ENCODE peak calls at places on chromosome 17, in eight cellular contexts. D, G, W, R, Y, T, C and H are unnamed samples.

GRCh38 chr17:28317965-28318758 is 838 bp upstream of the TMEM97 start:
- DNase-seq in D (peak), G (peak), W (peak), R (no peak), Y (no peak), T (no peak), C (no peak), H (no peak)

GRCh38 chr17:1709403-1709891 is 730 bp downstream of the TLCD2 start:
- DNase-seq in D (peak), G (no peak), W (no peak), R (no peak), Y (no peak), T (no peak), C (no peak), H (no peak)

GRCh38 chr17:65071861-65072260 is 15.3 kb upstream of the GNA13 start:
- DNase-seq in D (no peak), G (no peak), W (no peak), R (no peak), Y (peak), T (no peak), C (no peak), H (no peak)

GRCh38 chr17:1196946-1197345 is 17.2 kb upstream of the ABR start:
- DNase-seq in D (peak), G (no peak), W (no peak), R (no peak), Y (no peak), T (no peak), C (no peak), H (no peak)

GRCh38 chr17:60345233-60345632 is 46.7 kb downstream of the USP32 start:
- DNase-seq in D (no peak), G (no peak), W (no peak), R (no peak), Y (no peak), T (no peak), C (no peak), H (no peak)

GRCh38 chr17:41307647-41308046 is 1.5 kb downstream of the KRTAP16-1 start:
- DNase-seq in D (no peak), G (no peak), W (no peak), R (no peak), Y (no peak), T (no peak), C (no peak), H (no peak)

GRCh38 chr17:1644493-1645206 is 882 bp downstream of the SCARF1 start:
- DNase-seq in D (peak), G (no peak), W (no peak), R (no peak), Y (peak), T (peak), C (no peak), H (no peak)

GRCh38 chr17:37479025-37479424 is 10.7 kb upstream of the DUSP14 start:
- DNase-seq in D (no peak), G (no peak), W (no peak), R (no peak), Y (no peak), T (no peak), C (no peak), H (no peak)

GRCh38 chr17:81824595-81824994 is 8.5 kb downstream of the MCRIP1 start:
- DNase-seq in D (no peak), G (no peak), W (no peak), R (no peak), Y (no peak), T (no peak), C (no peak), H (no peak)

GRCh38 chr17:17041018-17041521 is 1.2 kb upstream of the MPRIP start:
- DNase-seq in D (peak), G (peak), W (peak), R (no peak), Y (peak), T (no peak), C (no peak), H (no peak)

GRCh38 chr17:5533486-5534315 is 47.3 kb downstream of the MIS12 start:
- DNase-seq in D (no peak), G (no peak), W (no peak), R (no peak), Y (no peak), T (no peak), C (no peak), H (no peak)

GRCh38 chr17:46765491-46765890 is 53.0 kb downstream of the WNT3 start:
- DNase-seq in D (peak), G (no peak), W (no peak), R (no peak), Y (no peak), T (no peak), C (no peak), H (no peak)

GRCh38 chr17:29115906-29116651 is 64.1 kb downstream of the MYO18A start:
- DNase-seq in D (peak), G (peak), W (no peak), R (no peak), Y (peak), T (peak), C (no peak), H (no peak)

GRCh38 chr17:37648555-37648954 is 5.3 kb upstream of the DDX52 start:
- DNase-seq in D (no peak), G (no peak), W (no peak), R (no peak), Y (peak), T (no peak), C (no peak), H (no peak)

GRCh38 chr17:33292981-33293867 is at the start of gene ASIC2:
- DNase-seq in D (peak), G (no peak), W (no peak), R (no peak), Y (peak), T (no peak), C (no peak), H (no peak)

GRCh38 chr17:50095626-50096037 is 481 bp downstream of the PDK2 start:
- DNase-seq in D (peak), G (no peak), W (no peak), R (no peak), Y (no peak), T (no peak), C (no peak), H (no peak)

GRCh38 chr17:17018021-17018441 is 24.2 kb upstream of the MPRIP start:
- DNase-seq in D (no peak), G (no peak), W (no peak), R (no peak), Y (no peak), T (no peak), C (no peak), H (no peak)

GRCh38 chr17:35729405-35729833 is 2.0 kb upstream of the RASL10B start:
- DNase-seq in D (peak), G (no peak), W (no peak), R (no peak), Y (no peak), T (no peak), C (no peak), H (no peak)

GRCh38 chr17:47945080-47945479 is 3.7 kb downstream of the PNPO start:
- DNase-seq in D (no peak), G (no peak), W (no peak), R (no peak), Y (no peak), T (no peak), C (no peak), H (no peak)

GRCh38 chr17:30858556-30859250 is 26.9 kb downstream of the ATAD5 start:
- DNase-seq in D (no peak), G (no peak), W (no peak), R (no peak), Y (peak), T (no peak), C (no peak), H (no peak)

GRCh38 chr17:13140750-13141149 is 122.9 kb upstream of the ELAC2 start:
- DNase-seq in D (peak), G (no peak), W (no peak), R (no peak), Y (peak), T (peak), C (no peak), H (no peak)

GRCh38 chr17:61583242-61583641 is 7.8 kb downstream of the NACA2 start:
- DNase-seq in D (no peak), G (peak), W (no peak), R (no peak), Y (peak), T (peak), C (no peak), H (no peak)